ENCODE peak calls at places on chromosomes 16 and 17, in eight cellular contexts. W, N, I, H, O, Q, F and Y are unnamed samples.

GRCh38 chr16:383326-384020 is 1.7 kb upstream of the PGAP6 start:
- DNase-seq in F (no peak), I (no peak), W (peak; percentile 56), O (no peak), N (no peak), Q (no peak), H (no peak), Y (no peak)

GRCh38 chr17:48510761-48511604 is 19.8 kb downstream of the HOXB1 start:
- DNase-seq in O (peak; percentile 83), H (peak; percentile 50), Q (no peak), N (no peak), W (no peak), F (no peak), I (peak; percentile 46), Y (no peak)

GRCh38 chr17:39963826-39964225 is 1.0 kb downstream of the GSDMA start:
- DNase-seq in H (no peak), F (no peak), N (no peak), W (no peak), Q (no peak), O (no peak), I (no peak), Y (no peak)

GRCh38 chr17:43907425-43907981 is at the start of gene MPP2:
- DNase-seq in H (peak; percentile 52), I (peak; percentile 77), Q (no peak), W (peak; percentile 42), N (peak; percentile 94), O (no peak), F (peak; percentile 79), Y (peak; percentile 37)

GRCh38 chr16:81709369-81709900 is 69.7 kb upstream of the PLCG2 start:
- DNase-seq in W (no peak), H (no peak), I (no peak), O (no peak), N (no peak), F (no peak), Q (no peak), Y (no peak)

GRCh38 chr16:71645450-71645849 is 19.5 kb downstream of the MARVELD3 start:
- DNase-seq in I (peak; percentile 61), W (no peak), Q (no peak), H (no peak), N (no peak), O (peak; percentile 38), F (peak; percentile 87), Y (peak; percentile 13)

GRCh38 chr17:15944720-15945492 is at the start of gene ADORA2B:
- DNase-seq in O (no peak), N (peak; percentile 82), Q (no peak), H (peak; percentile 75), F (peak; percentile 69), W (peak; percentile 47), I (peak; percentile 88), Y (peak; percentile 17)

GRCh38 chr17:33511670-33512069 is 218.6 kb upstream of the ASIC2 start:
- DNase-seq in O (peak; percentile 48), F (no peak), N (no peak), W (no peak), H (no peak), Q (no peak), I (peak; percentile 41), Y (no peak)

GRCh38 chr17:69105907-69106730 is 35.6 kb downstream of the ABCA6 start:
- DNase-seq in N (no peak), W (no peak), Q (no peak), F (no peak), H (no peak), I (no peak), O (no peak), Y (no peak)

GRCh38 chr17:5481451-5481850 is 4.5 kb downstream of the DERL2 start:
- DNase-seq in O (no peak), F (no peak), H (no peak), I (no peak), W (no peak), N (no peak), Q (no peak), Y (no peak)
- TF ChIP-seq CTCF in O (no peak), F (no peak), H (no peak), I (no peak), W (no peak), N (no peak), Q (no peak), Y (no peak)

DNA sequence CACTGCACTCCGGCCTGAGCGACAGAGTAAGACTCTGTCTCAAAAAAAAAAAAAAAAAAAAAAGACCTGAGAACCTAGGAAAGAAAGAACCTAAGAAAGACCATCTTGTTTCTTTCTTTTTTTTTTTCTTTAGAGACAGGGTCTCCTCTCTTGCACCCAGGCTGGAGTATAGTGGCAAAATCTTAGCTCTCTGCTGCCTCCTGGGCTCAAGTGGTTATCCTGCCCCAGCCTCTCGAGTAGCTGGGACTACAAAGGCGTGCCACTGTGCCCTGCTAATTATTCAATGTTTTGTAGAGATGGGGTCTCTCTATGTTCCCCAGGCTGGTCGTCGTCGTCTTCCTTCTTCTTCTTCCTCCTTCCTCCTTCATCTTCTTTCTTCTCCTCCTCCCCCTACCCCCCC is 7.8 kb upstream of the BIRC5 start:
- DNase-seq in N (no peak), W (no peak), I (no peak), H (no peak), O (no peak), Q (no peak), F (no peak), Y (no peak)
- TF ChIP-seq CTCF in N (no peak), W (no peak), I (no peak), H (no peak), O (no peak), Q (no peak), F (peak; percentile 25), Y (peak; percentile 13)

DNA sequence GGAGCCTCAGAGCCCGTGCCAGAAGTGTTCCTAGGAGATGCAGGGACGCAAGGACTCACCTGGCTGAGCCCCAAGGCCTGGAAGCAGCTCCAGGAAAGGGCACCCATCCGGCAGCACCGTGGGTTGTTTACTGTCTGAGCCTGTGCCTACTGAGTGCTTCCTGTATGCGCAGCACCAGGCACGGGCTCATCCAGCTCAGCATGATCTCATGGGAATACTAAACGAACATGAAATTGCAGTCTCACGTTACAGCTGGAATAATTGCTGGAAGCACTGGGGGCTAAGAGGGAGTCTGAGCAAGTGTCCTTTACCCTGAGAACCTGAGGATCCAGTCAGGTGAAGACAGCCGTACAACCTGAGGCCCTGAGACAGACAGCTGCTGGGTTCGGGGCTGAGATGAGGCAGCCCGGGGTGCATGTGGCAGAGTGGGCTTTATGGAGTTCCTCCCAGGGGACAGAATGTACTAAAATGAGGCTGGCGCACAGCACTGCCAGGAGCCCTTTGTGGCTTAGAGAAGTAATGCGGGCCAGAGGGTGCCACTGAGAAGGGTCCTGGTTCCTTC is 5.4 kb downstream of the CTRL start:
- DNase-seq in H (no peak), F (peak; percentile 65), I (peak; percentile 58), Q (no peak), W (no peak), N (peak; percentile 44), O (no peak), Y (no peak)
- TF ChIP-seq CTCF in H (no peak), F (peak; percentile 24), I (peak; percentile 31), Q (no peak), W (no peak), N (peak; percentile 21), O (peak; percentile 4), Y (peak; percentile 39)

GRCh38 chr17:63918305-63918704 is 334 bp downstream of the GH1 start:
- DNase-seq in N (no peak), O (no peak), W (no peak), I (no peak), F (no peak), H (no peak), Q (no peak), Y (no peak)
- TF ChIP-seq CTCF in N (no peak), O (no peak), W (no peak), I (no peak), F (no peak), H (no peak), Q (no peak), Y (no peak)

GRCh38 chr16:56362706-56363105 is 62.6 kb downstream of the AMFR start:
- DNase-seq in Q (no peak), I (no peak), W (peak; percentile 7), H (no peak), N (no peak), O (no peak), F (no peak), Y (no peak)
- TF ChIP-seq CTCF in Q (no peak), I (no peak), W (no peak), H (no peak), N (no peak), O (no peak), F (no peak), Y (no peak)

GRCh38 chr17:83012873-83013778 is 66.3 kb upstream of the METRNL start:
- DNase-seq in H (peak; percentile 78), I (no peak), W (no peak), O (peak; percentile 59), N (no peak), F (peak; percentile 36), Q (no peak), Y (peak; percentile 92)
- TF ChIP-seq CTCF in H (no peak), I (no peak), W (no peak), O (no peak), N (no peak), F (no peak), Q (no peak), Y (no peak)

GRCh38 chr16:12211870-12212690 is 235.5 kb downstream of the SNX29 start:
- DNase-seq in W (no peak), N (no peak), I (no peak), H (no peak), F (no peak), O (no peak), Q (no peak), Y (no peak)

GRCh38 chr16:12213180-12213579 is 236.6 kb downstream of the SNX29 start:
- DNase-seq in F (no peak), I (no peak), H (no peak), W (no peak), N (no peak), O (no peak), Q (no peak), Y (no peak)

GRCh38 chr16:12214509-12214908 is 238.0 kb downstream of the SNX29 start:
- DNase-seq in H (no peak), O (no peak), Q (no peak), W (no peak), F (peak; percentile 56), I (no peak), N (no peak), Y (no peak)

GRCh38 chr16:12217341-12217740 is 240.8 kb downstream of the SNX29 start:
- DNase-seq in F (no peak), Q (no peak), N (no peak), O (no peak), I (no peak), W (no peak), H (no peak), Y (no peak)

GRCh38 chr16:12215302-12216105 is 239.0 kb downstream of the SNX29 start:
- DNase-seq in Q (no peak), W (no peak), O (no peak), F (no peak), N (peak; percentile 57), I (peak; percentile 14), H (no peak), Y (no peak)
- TF ChIP-seq CTCF in Q (no peak), W (no peak), O (no peak), F (peak; percentile 55), N (peak; percentile 58), I (peak; percentile 26), H (peak; percentile 23), Y (peak; percentile 57)

GRCh38 chr17:41654134-41654907 is 29.9 kb upstream of the KRT17 start:
- DNase-seq in N (no peak), F (no peak), O (no peak), H (no peak), I (no peak), Q (peak; percentile 82), W (no peak), Y (no peak)
- TF ChIP-seq CTCF in N (no peak), F (no peak), O (no peak), H (no peak), I (no peak), Q (no peak), W (no peak), Y (no peak)